ENCODE peak calls at places on chromosomes 6 and 20, in seven cellular contexts. One of them, this sample, is unnamed.

GRCh38 chr20:44642203-44643153 is 9.0 kb downstream of the ADA start:
- DNase-seq in HEK293T: peak; percentile 44
- DNase-seq in activated T-cell treated with anti-CD3 and anti-CD28 coated beads, Interleukin-2, amount 50 U/mL, for 1 hour: peak; percentile 38
- DNase-seq in stimulated activated CD8-positive, alpha-beta memory T cell treated with anti-CD3 and anti-CD28 coated beads, Interleukin-2, amount 100 ng/mL, for 48 hours: no peak
- DNase-seq in NCI-H2081: peak; percentile 49
- DNase-seq in T-helper 1 cell: peak; percentile 15
- DNase-seq in GM18507: peak; percentile 50
- DNase-seq in this sample: peak; percentile 66

GRCh38 chr20:49426873-49427272 is 55.6 kb downstream of the KCNB1 start:
- DNase-seq in GM18507: no peak
- DNase-seq in NCI-H2081: no peak
- DNase-seq in T-helper 1 cell: no peak
- DNase-seq in activated T-cell treated with anti-CD3 and anti-CD28 coated beads, Interleukin-2, amount 50 U/mL, for 1 hour: no peak
- DNase-seq in HEK293T: no peak
- DNase-seq in stimulated activated CD8-positive, alpha-beta memory T cell treated with anti-CD3 and anti-CD28 coated beads, Interleukin-2, amount 100 ng/mL, for 48 hours: no peak
- DNase-seq in this sample: no peak

GRCh38 chr6:142187209-142187608 is 40.1 kb downstream of the VTA1 start:
- DNase-seq in stimulated activated CD8-positive, alpha-beta memory T cell treated with anti-CD3 and anti-CD28 coated beads, Interleukin-2, amount 100 ng/mL, for 48 hours: no peak
- DNase-seq in HEK293T: peak; percentile 60
- DNase-seq in GM18507: no peak
- DNase-seq in NCI-H2081: peak; percentile 36
- DNase-seq in activated T-cell treated with anti-CD3 and anti-CD28 coated beads, Interleukin-2, amount 50 U/mL, for 1 hour: no peak
- DNase-seq in T-helper 1 cell: no peak
- DNase-seq in this sample: no peak

GRCh38 chr20:52175840-52176239 is 15.7 kb downstream of the ZFP64 start:
- DNase-seq in stimulated activated CD8-positive, alpha-beta memory T cell treated with anti-CD3 and anti-CD28 coated beads, Interleukin-2, amount 100 ng/mL, for 48 hours: no peak
- DNase-seq in T-helper 1 cell: no peak
- DNase-seq in activated T-cell treated with anti-CD3 and anti-CD28 coated beads, Interleukin-2, amount 50 U/mL, for 1 hour: no peak
- DNase-seq in HEK293T: no peak
- DNase-seq in NCI-H2081: no peak
- DNase-seq in GM18507: no peak
- DNase-seq in this sample: no peak

GRCh38 chr20:7285918-7286556 is 518.6 kb downstream of the BMP2 start:
- DNase-seq in stimulated activated CD8-positive, alpha-beta memory T cell treated with anti-CD3 and anti-CD28 coated beads, Interleukin-2, amount 100 ng/mL, for 48 hours: peak; percentile 0
- DNase-seq in activated T-cell treated with anti-CD3 and anti-CD28 coated beads, Interleukin-2, amount 50 U/mL, for 1 hour: no peak
- DNase-seq in T-helper 1 cell: no peak
- DNase-seq in HEK293T: peak; percentile 49
- DNase-seq in NCI-H2081: peak; percentile 80
- DNase-seq in GM18507: no peak
- DNase-seq in this sample: no peak

GRCh38 chr6:99603421-99604160 is 3.0 kb upstream of the PRDM13 start:
- DNase-seq in NCI-H2081: no peak
- DNase-seq in stimulated activated CD8-positive, alpha-beta memory T cell treated with anti-CD3 and anti-CD28 coated beads, Interleukin-2, amount 100 ng/mL, for 48 hours: no peak
- DNase-seq in GM18507: no peak
- DNase-seq in T-helper 1 cell: no peak
- DNase-seq in HEK293T: no peak
- DNase-seq in activated T-cell treated with anti-CD3 and anti-CD28 coated beads, Interleukin-2, amount 50 U/mL, for 1 hour: peak; percentile 44
- DNase-seq in this sample: no peak

GRCh38 chr20:3788685-3789155 is 2.2 kb upstream of the CENPB start:
- DNase-seq in stimulated activated CD8-positive, alpha-beta memory T cell treated with anti-CD3 and anti-CD28 coated beads, Interleukin-2, amount 100 ng/mL, for 48 hours: no peak
- DNase-seq in NCI-H2081: no peak
- DNase-seq in GM18507: no peak
- DNase-seq in activated T-cell treated with anti-CD3 and anti-CD28 coated beads, Interleukin-2, amount 50 U/mL, for 1 hour: no peak
- DNase-seq in HEK293T: no peak
- DNase-seq in T-helper 1 cell: no peak
- DNase-seq in this sample: no peak

GRCh38 chr20:49987015-49987867 is 4.5 kb downstream of the SNAI1 start:
- DNase-seq in T-helper 1 cell: no peak
- DNase-seq in NCI-H2081: no peak
- DNase-seq in HEK293T: no peak
- DNase-seq in activated T-cell treated with anti-CD3 and anti-CD28 coated beads, Interleukin-2, amount 50 U/mL, for 1 hour: no peak
- DNase-seq in stimulated activated CD8-positive, alpha-beta memory T cell treated with anti-CD3 and anti-CD28 coated beads, Interleukin-2, amount 100 ng/mL, for 48 hours: no peak
- DNase-seq in GM18507: no peak
- DNase-seq in this sample: no peak

GRCh38 chr6:78995946-78996345 is 82.1 kb downstream of the PHIP start:
- DNase-seq in NCI-H2081: no peak
- DNase-seq in HEK293T: no peak
- DNase-seq in GM18507: no peak
- DNase-seq in T-helper 1 cell: no peak
- DNase-seq in stimulated activated CD8-positive, alpha-beta memory T cell treated with anti-CD3 and anti-CD28 coated beads, Interleukin-2, amount 100 ng/mL, for 48 hours: no peak
- DNase-seq in activated T-cell treated with anti-CD3 and anti-CD28 coated beads, Interleukin-2, amount 50 U/mL, for 1 hour: no peak
- DNase-seq in this sample: no peak

GRCh38 chr6:149354009-149354408 is 36.5 kb downstream of the TAB2 start:
- DNase-seq in activated T-cell treated with anti-CD3 and anti-CD28 coated beads, Interleukin-2, amount 50 U/mL, for 1 hour: no peak
- DNase-seq in HEK293T: no peak
- DNase-seq in T-helper 1 cell: no peak
- DNase-seq in stimulated activated CD8-positive, alpha-beta memory T cell treated with anti-CD3 and anti-CD28 coated beads, Interleukin-2, amount 100 ng/mL, for 48 hours: no peak
- DNase-seq in NCI-H2081: no peak
- DNase-seq in GM18507: no peak
- DNase-seq in this sample: no peak

GRCh38 chr20:58216334-58216733 is 12.1 kb downstream of the ANKRD60 start:
- DNase-seq in activated T-cell treated with anti-CD3 and anti-CD28 coated beads, Interleukin-2, amount 50 U/mL, for 1 hour: no peak
- DNase-seq in NCI-H2081: no peak
- DNase-seq in HEK293T: no peak
- DNase-seq in GM18507: no peak
- DNase-seq in T-helper 1 cell: no peak
- DNase-seq in stimulated activated CD8-positive, alpha-beta memory T cell treated with anti-CD3 and anti-CD28 coated beads, Interleukin-2, amount 100 ng/mL, for 48 hours: no peak
- DNase-seq in this sample: no peak

GRCh38 chr6:136050475-136050874 is 199.0 kb downstream of the PDE7B start:
- DNase-seq in GM18507: no peak
- DNase-seq in NCI-H2081: no peak
- DNase-seq in activated T-cell treated with anti-CD3 and anti-CD28 coated beads, Interleukin-2, amount 50 U/mL, for 1 hour: no peak
- DNase-seq in T-helper 1 cell: no peak
- DNase-seq in HEK293T: no peak
- DNase-seq in stimulated activated CD8-positive, alpha-beta memory T cell treated with anti-CD3 and anti-CD28 coated beads, Interleukin-2, amount 100 ng/mL, for 48 hours: no peak
- DNase-seq in this sample: no peak

GRCh38 chr6:166813461-166813860 is 142.9 kb downstream of the RNASET2 start:
- DNase-seq in NCI-H2081: no peak
- DNase-seq in activated T-cell treated with anti-CD3 and anti-CD28 coated beads, Interleukin-2, amount 50 U/mL, for 1 hour: no peak
- DNase-seq in HEK293T: no peak
- DNase-seq in GM18507: no peak
- DNase-seq in stimulated activated CD8-positive, alpha-beta memory T cell treated with anti-CD3 and anti-CD28 coated beads, Interleukin-2, amount 100 ng/mL, for 48 hours: no peak
- DNase-seq in T-helper 1 cell: no peak
- DNase-seq in this sample: no peak

GRCh38 chr6:85866758-85867401 is 224.2 kb upstream of the SYNCRIP start:
- DNase-seq in HEK293T: no peak
- DNase-seq in activated T-cell treated with anti-CD3 and anti-CD28 coated beads, Interleukin-2, amount 50 U/mL, for 1 hour: no peak
- DNase-seq in stimulated activated CD8-positive, alpha-beta memory T cell treated with anti-CD3 and anti-CD28 coated beads, Interleukin-2, amount 100 ng/mL, for 48 hours: no peak
- DNase-seq in GM18507: no peak
- DNase-seq in T-helper 1 cell: no peak
- DNase-seq in NCI-H2081: no peak
- DNase-seq in this sample: no peak

GRCh38 chr20:32602273-32602672 is 17.1 kb upstream of the NOL4L start:
- DNase-seq in T-helper 1 cell: no peak
- DNase-seq in NCI-H2081: no peak
- DNase-seq in GM18507: no peak
- DNase-seq in activated T-cell treated with anti-CD3 and anti-CD28 coated beads, Interleukin-2, amount 50 U/mL, for 1 hour: no peak
- DNase-seq in HEK293T: no peak
- DNase-seq in stimulated activated CD8-positive, alpha-beta memory T cell treated with anti-CD3 and anti-CD28 coated beads, Interleukin-2, amount 100 ng/mL, for 48 hours: no peak
- DNase-seq in this sample: no peak

GRCh38 chr6:140623498-140623897 is 1249.0 kb upstream of the CITED2 start:
- DNase-seq in stimulated activated CD8-positive, alpha-beta memory T cell treated with anti-CD3 and anti-CD28 coated beads, Interleukin-2, amount 100 ng/mL, for 48 hours: no peak
- DNase-seq in NCI-H2081: no peak
- DNase-seq in T-helper 1 cell: no peak
- DNase-seq in activated T-cell treated with anti-CD3 and anti-CD28 coated beads, Interleukin-2, amount 50 U/mL, for 1 hour: no peak
- DNase-seq in GM18507: no peak
- DNase-seq in HEK293T: no peak
- DNase-seq in this sample: no peak